ENCODE peak calls at places on chromosome 5, in four cellular contexts. One of them, this sample, is unnamed.

GRCh38 chr5:139141410-139141809 is 56.8 kb downstream of the SIL1 start:
- DNase-seq in lower lobe of right lung: no peak
- DNase-seq in fibroblast of lung: no peak
- DNase-seq in RWPE1: no peak
- DNase-seq in this sample: no peak

GRCh38 chr5:131521252-131521651 is 113.8 kb downstream of the RAPGEF6 start:
- DNase-seq in lower lobe of right lung: no peak
- DNase-seq in fibroblast of lung: peak; percentile 91
- DNase-seq in RWPE1: peak; percentile 54
- DNase-seq in this sample: no peak

GRCh38 chr5:138382347-138382746 is 29.9 kb downstream of the KDM3B start:
- DNase-seq in lower lobe of right lung: no peak
- DNase-seq in fibroblast of lung: no peak
- DNase-seq in RWPE1: no peak
- DNase-seq in this sample: no peak

GRCh38 chr5:176559683-176560082 is 10.5 kb downstream of the CDHR2 start:
- DNase-seq in lower lobe of right lung: no peak
- DNase-seq in fibroblast of lung: no peak
- DNase-seq in RWPE1: no peak
- DNase-seq in this sample: no peak

GRCh38 chr5:140261403-140262171 is 41.3 kb downstream of the PFDN1 start:
- DNase-seq in lower lobe of right lung: peak; percentile 76
- DNase-seq in fibroblast of lung: peak; percentile 88
- DNase-seq in RWPE1: peak; percentile 97
- DNase-seq in this sample: no peak

GRCh38 chr5:124064956-124065355 is 553.0 kb downstream of the CSNK1G3 start:
- DNase-seq in lower lobe of right lung: no peak
- DNase-seq in fibroblast of lung: no peak
- DNase-seq in RWPE1: no peak
- DNase-seq in this sample: no peak

GRCh38 chr5:44644628-44645027 is 164.1 kb upstream of the MRPS30 start:
- DNase-seq in lower lobe of right lung: no peak
- DNase-seq in fibroblast of lung: no peak
- DNase-seq in RWPE1: no peak
- DNase-seq in this sample: no peak

GRCh38 chr5:53302524-53302923 is 177.9 kb upstream of the FST start:
- DNase-seq in lower lobe of right lung: no peak
- DNase-seq in fibroblast of lung: peak; percentile 67
- DNase-seq in RWPE1: no peak
- DNase-seq in this sample: no peak

GRCh38 chr5:87394407-87394806 is 18.3 kb downstream of the CCNH start:
- DNase-seq in lower lobe of right lung: no peak
- DNase-seq in fibroblast of lung: peak; percentile 74
- DNase-seq in RWPE1: peak; percentile 19
- DNase-seq in this sample: no peak

GRCh38 chr5:96562614-96563013 is 99.6 kb upstream of the CAST start:
- DNase-seq in lower lobe of right lung: no peak
- DNase-seq in fibroblast of lung: peak; percentile 77
- DNase-seq in RWPE1: no peak
- DNase-seq in this sample: no peak

GRCh38 chr5:170749911-170750431 is 33.6 kb upstream of the GABRP start:
- DNase-seq in lower lobe of right lung: no peak
- DNase-seq in fibroblast of lung: no peak
- DNase-seq in RWPE1: no peak
- DNase-seq in this sample: no peak

GRCh38 chr5:107324071-107324470 is 346.7 kb downstream of the EFNA5 start:
- DNase-seq in lower lobe of right lung: no peak
- DNase-seq in fibroblast of lung: no peak
- DNase-seq in RWPE1: no peak
- DNase-seq in this sample: no peak

GRCh38 chr5:39057745-39058144 is 16.5 kb downstream of the RICTOR start:
- DNase-seq in lower lobe of right lung: no peak
- DNase-seq in fibroblast of lung: peak; percentile 6
- DNase-seq in RWPE1: no peak
- DNase-seq in this sample: no peak

GRCh38 chr5:1652873-1653707 is 129.3 kb upstream of the LPCAT1 start:
- DNase-seq in lower lobe of right lung: no peak
- DNase-seq in fibroblast of lung: no peak
- DNase-seq in RWPE1: no peak
- DNase-seq in this sample: no peak

GRCh38 chr5:67287795-67288194 is 91.2 kb upstream of the CD180 start:
- DNase-seq in lower lobe of right lung: no peak
- DNase-seq in fibroblast of lung: peak; percentile 89
- DNase-seq in RWPE1: no peak
- DNase-seq in this sample: no peak

GRCh38 chr5:123809594-123810172 is 297.7 kb downstream of the CSNK1G3 start:
- DNase-seq in lower lobe of right lung: no peak
- DNase-seq in fibroblast of lung: no peak
- DNase-seq in RWPE1: no peak
- DNase-seq in this sample: peak; percentile 31

GRCh38 chr5:13188393-13188792 is 756.1 kb downstream of the DNAH5 start:
- DNase-seq in lower lobe of right lung: no peak
- DNase-seq in fibroblast of lung: peak; percentile 32
- DNase-seq in RWPE1: no peak
- DNase-seq in this sample: no peak

GRCh38 chr5:2899311-2899710 is 147.8 kb upstream of the IRX2 start:
- DNase-seq in lower lobe of right lung: no peak
- DNase-seq in fibroblast of lung: no peak
- DNase-seq in RWPE1: no peak
- DNase-seq in this sample: no peak

GRCh38 chr5:55816342-55816741 is 34.8 kb upstream of the IL31RA start:
- DNase-seq in lower lobe of right lung: no peak
- DNase-seq in fibroblast of lung: peak; percentile 92
- DNase-seq in RWPE1: peak; percentile 79
- DNase-seq in this sample: no peak

GRCh38 chr5:14896091-14896490 is 24.5 kb upstream of the ANKH start:
- DNase-seq in lower lobe of right lung: no peak
- DNase-seq in fibroblast of lung: no peak
- DNase-seq in RWPE1: no peak
- DNase-seq in this sample: no peak

GRCh38 chr5:78549043-78549442 is 99.5 kb downstream of the LHFPL2 start:
- DNase-seq in lower lobe of right lung: peak; percentile 67
- DNase-seq in fibroblast of lung: no peak
- DNase-seq in RWPE1: no peak
- DNase-seq in this sample: no peak

GRCh38 chr5:139369181-139369580 is 13.9 kb downstream of the SLC23A1 start:
- DNase-seq in lower lobe of right lung: no peak
- DNase-seq in fibroblast of lung: peak; percentile 70
- DNase-seq in RWPE1: no peak
- DNase-seq in this sample: no peak

GRCh38 chr5:53335115-53335514 is 145.3 kb upstream of the FST start:
- DNase-seq in lower lobe of right lung: no peak
- DNase-seq in fibroblast of lung: no peak
- DNase-seq in RWPE1: no peak
- DNase-seq in this sample: no peak

GRCh38 chr5:58087131-58087530 is 372.8 kb downstream of the PLK2 start:
- DNase-seq in lower lobe of right lung: no peak
- DNase-seq in fibroblast of lung: no peak
- DNase-seq in RWPE1: no peak
- DNase-seq in this sample: no peak

GRCh38 chr5:5542654-5543053 is 120.2 kb downstream of the ICE1 start:
- DNase-seq in lower lobe of right lung: no peak
- DNase-seq in fibroblast of lung: no peak
- DNase-seq in RWPE1: no peak
- DNase-seq in this sample: no peak

GRCh38 chr5:177494356-177495195 is 2.8 kb downstream of the PDLIM7 start:
- DNase-seq in lower lobe of right lung: peak; percentile 75
- DNase-seq in fibroblast of lung: peak; percentile 94
- DNase-seq in RWPE1: peak; percentile 96
- DNase-seq in this sample: peak; percentile 52

GRCh38 chr5:55306641-55307382 is 682 bp downstream of the DHX29 start:
- DNase-seq in lower lobe of right lung: no peak
- DNase-seq in fibroblast of lung: no peak
- DNase-seq in RWPE1: peak; percentile 46
- DNase-seq in this sample: no peak

GRCh38 chr5:176678584-176678983 is 31.3 kb downstream of the TSPAN17 start:
- DNase-seq in lower lobe of right lung: no peak
- DNase-seq in fibroblast of lung: no peak
- DNase-seq in RWPE1: no peak
- DNase-seq in this sample: no peak

GRCh38 chr5:179870952-179871351 is 12.3 kb upstream of the MRNIP start:
- DNase-seq in lower lobe of right lung: no peak
- DNase-seq in fibroblast of lung: no peak
- DNase-seq in RWPE1: no peak
- DNase-seq in this sample: no peak

GRCh38 chr5:39599721-39600431 is 175.1 kb upstream of the DAB2 start:
- DNase-seq in lower lobe of right lung: no peak
- DNase-seq in fibroblast of lung: peak; percentile 25
- DNase-seq in RWPE1: peak; percentile 20
- DNase-seq in this sample: no peak

DNA sequence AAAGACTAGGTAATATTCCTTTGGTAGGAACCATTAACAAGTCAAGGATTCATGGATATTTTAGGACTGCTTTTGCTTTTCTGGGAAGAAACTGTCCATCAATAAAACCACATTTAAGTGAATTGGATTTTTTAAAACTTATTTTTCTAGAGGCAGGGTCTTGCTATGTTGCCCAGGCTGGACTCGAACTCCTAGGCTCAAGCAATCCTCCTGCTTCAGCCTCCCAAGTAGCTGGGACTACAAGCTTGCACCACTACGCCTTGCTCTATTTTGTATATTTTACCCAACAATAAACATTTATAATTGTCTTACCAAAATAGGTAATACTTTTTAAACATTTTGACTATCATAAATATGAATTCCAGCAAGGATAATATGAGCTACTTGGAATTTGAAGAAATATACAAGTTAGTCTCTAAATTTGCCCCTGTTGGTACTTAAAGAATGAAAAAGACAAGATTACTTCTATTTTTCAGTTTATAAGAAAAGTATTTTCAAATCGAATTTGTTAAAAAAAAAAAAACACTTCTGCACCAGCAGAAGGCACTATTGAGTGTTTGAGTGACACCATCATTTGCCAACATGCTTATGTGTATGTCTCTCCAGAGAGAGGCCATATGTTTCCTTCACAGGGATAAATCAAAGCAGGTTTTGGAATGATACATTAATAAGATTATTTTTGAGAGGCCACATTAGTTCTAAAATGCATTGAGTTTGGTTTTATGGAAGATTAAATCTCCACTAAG is 60.0 kb upstream of the CARTPT start:
- DNase-seq in lower lobe of right lung: no peak
- DNase-seq in fibroblast of lung: no peak
- DNase-seq in RWPE1: no peak
- DNase-seq in this sample: no peak
- TF ChIP-seq CTCF in lower lobe of right lung: no peak
- TF ChIP-seq CTCF in fibroblast of lung: no peak
- TF ChIP-seq CTCF in RWPE1: no peak
- TF ChIP-seq CTCF in this sample: no peak

GRCh38 chr5:73702534-73702933 is 76.5 kb downstream of the ARHGEF28 start:
- DNase-seq in lower lobe of right lung: no peak
- DNase-seq in fibroblast of lung: no peak
- DNase-seq in RWPE1: no peak
- DNase-seq in this sample: no peak

GRCh38 chr5:73698011-73698410 is 72.0 kb downstream of the ARHGEF28 start:
- DNase-seq in lower lobe of right lung: no peak
- DNase-seq in fibroblast of lung: no peak
- DNase-seq in RWPE1: no peak
- DNase-seq in this sample: no peak

GRCh38 chr5:73705364-73705763 is 79.4 kb downstream of the ARHGEF28 start:
- DNase-seq in lower lobe of right lung: no peak
- DNase-seq in fibroblast of lung: no peak
- DNase-seq in RWPE1: no peak
- DNase-seq in this sample: no peak

GRCh38 chr5:73702951-73703350 is 77.0 kb downstream of the ARHGEF28 start:
- DNase-seq in lower lobe of right lung: no peak
- DNase-seq in fibroblast of lung: no peak
- DNase-seq in RWPE1: no peak
- DNase-seq in this sample: no peak

DNA sequence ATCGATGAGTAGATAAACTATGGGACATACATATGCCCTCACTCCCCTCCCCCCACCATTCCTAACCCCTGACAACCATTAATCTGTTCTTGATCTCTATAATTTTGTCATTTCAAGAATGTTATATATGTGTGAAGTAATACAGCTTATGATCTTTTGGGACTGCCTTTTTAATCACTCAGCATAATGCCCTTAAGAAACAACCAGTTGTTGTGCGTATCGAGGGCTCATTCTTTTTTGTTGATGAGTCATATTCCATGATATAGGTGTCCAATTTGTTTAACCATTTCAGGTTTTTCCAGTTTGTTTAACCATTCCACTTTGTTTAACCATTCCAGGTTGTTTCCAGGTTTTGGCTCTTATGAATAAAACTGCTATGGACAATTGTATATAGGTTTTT is 75.6 kb downstream of the ARHGEF28 start:
- DNase-seq in lower lobe of right lung: no peak
- DNase-seq in fibroblast of lung: peak; percentile 18
- DNase-seq in RWPE1: peak; percentile 92
- DNase-seq in this sample: no peak
- TF ChIP-seq CTCF in lower lobe of right lung: no peak
- TF ChIP-seq CTCF in fibroblast of lung: no peak
- TF ChIP-seq CTCF in RWPE1: no peak
- TF ChIP-seq CTCF in this sample: no peak

GRCh38 chr5:37716405-37716804 is 123.4 kb downstream of the GDNF start:
- DNase-seq in lower lobe of right lung: no peak
- DNase-seq in fibroblast of lung: no peak
- DNase-seq in RWPE1: no peak
- DNase-seq in this sample: no peak
- TF ChIP-seq CTCF in lower lobe of right lung: no peak
- TF ChIP-seq CTCF in fibroblast of lung: no peak
- TF ChIP-seq CTCF in RWPE1: no peak
- TF ChIP-seq CTCF in this sample: no peak

DNA sequence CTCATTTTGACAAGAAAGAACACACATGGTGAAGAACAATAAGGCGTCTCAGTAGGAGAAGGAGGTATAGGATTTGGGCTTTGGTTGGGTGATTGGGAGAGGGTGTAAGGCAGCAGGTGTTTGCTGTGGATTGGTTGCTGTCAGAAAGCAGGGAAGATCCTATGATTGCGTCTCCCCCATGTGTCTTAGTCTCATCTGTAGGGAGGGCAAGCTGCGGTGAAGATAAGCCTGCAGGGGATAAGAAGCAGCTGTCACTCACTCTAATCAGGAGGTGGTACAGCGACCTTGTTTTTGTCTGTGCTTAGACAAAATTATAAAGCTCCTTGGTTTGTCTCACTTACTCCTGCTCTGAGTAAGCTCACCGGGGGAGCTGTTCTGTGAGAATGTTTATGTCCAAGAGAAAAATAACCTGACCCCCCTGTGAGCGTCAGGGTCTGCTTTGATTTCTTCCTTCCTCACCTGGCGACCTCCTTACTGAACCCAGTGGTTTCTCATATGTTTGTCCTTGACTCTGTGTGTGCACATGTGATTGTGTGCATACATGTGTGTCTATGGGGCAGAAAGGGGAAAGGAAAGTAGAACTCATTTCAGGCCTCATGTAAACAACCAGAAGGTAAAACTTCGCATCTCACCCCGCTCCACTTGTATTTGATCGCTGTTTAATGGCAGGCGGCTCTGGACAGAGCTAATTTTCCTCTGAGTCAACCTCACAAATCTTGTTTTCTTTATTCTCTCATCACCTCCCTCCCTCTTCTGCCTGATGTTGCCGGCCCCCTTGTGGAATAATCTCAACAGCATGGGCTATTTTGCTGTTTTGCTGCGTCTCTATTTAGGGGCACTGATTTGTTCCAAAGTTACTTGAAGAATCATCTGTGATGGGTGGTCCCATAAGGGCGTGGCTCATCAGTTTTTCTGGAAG is 105.6 kb downstream of the TENT4A start:
- DNase-seq in lower lobe of right lung: no peak
- DNase-seq in fibroblast of lung: no peak
- DNase-seq in RWPE1: no peak
- DNase-seq in this sample: no peak
- TF ChIP-seq CTCF in lower lobe of right lung: no peak
- TF ChIP-seq CTCF in fibroblast of lung: no peak
- TF ChIP-seq CTCF in RWPE1: no peak
- TF ChIP-seq CTCF in this sample: no peak

This sample was measured in nephron progenitor cell.